ENCODE peak calls at places on chromosomes 4 and X, in eight cellular contexts. One of them, this sample, is unnamed.

GRCh38 chr4:137083571-137083970 is 448.7 kb downstream of the PCDH18 start:
- DNase-seq in Calu3: no peak
- DNase-seq in progenitor cell of endocrine pancreas: no peak
- DNase-seq in endothelial cell: no peak
- DNase-seq in pancreas: no peak
- DNase-seq in cardiac muscle cell: no peak
- DNase-seq in fibroblast of lung: no peak
- DNase-seq in mucosa of descending colon: no peak
- DNase-seq in this sample: no peak

GRCh38 chr4:80294206-80294605 is 27.7 kb downstream of the FGF5 start:
- DNase-seq in Calu3: no peak
- DNase-seq in mucosa of descending colon: no peak
- DNase-seq in progenitor cell of endocrine pancreas: no peak
- DNase-seq in cardiac muscle cell: no peak
- DNase-seq in fibroblast of lung: no peak
- DNase-seq in pancreas: no peak
- DNase-seq in endothelial cell: no peak
- DNase-seq in this sample: no peak

GRCh38 chr4:77819836-77820679 is 890 bp upstream of the CNOT6L start:
- DNase-seq in pancreas: peak
- DNase-seq in endothelial cell: peak
- DNase-seq in mucosa of descending colon: peak
- DNase-seq in cardiac muscle cell: peak
- DNase-seq in progenitor cell of endocrine pancreas: peak
- DNase-seq in fibroblast of lung: peak
- DNase-seq in Calu3: peak
- DNase-seq in this sample: peak

GRCh38 chr4:187668683-187669082 is 326.9 kb upstream of the ZFP42 start:
- DNase-seq in pancreas: no peak
- DNase-seq in progenitor cell of endocrine pancreas: no peak
- DNase-seq in Calu3: no peak
- DNase-seq in mucosa of descending colon: no peak
- DNase-seq in endothelial cell: no peak
- DNase-seq in fibroblast of lung: peak
- DNase-seq in cardiac muscle cell: no peak
- DNase-seq in this sample: no peak

GRCh38 chrX:136608295-136608933 is 39.5 kb upstream of the CD40LG start:
- DNase-seq in progenitor cell of endocrine pancreas: no peak
- DNase-seq in Calu3: peak
- DNase-seq in cardiac muscle cell: peak
- DNase-seq in endothelial cell: peak
- DNase-seq in fibroblast of lung: peak
- DNase-seq in pancreas: peak
- DNase-seq in mucosa of descending colon: peak
- DNase-seq in this sample: no peak

GRCh38 chr4:87103691-87104187 is 116.7 kb downstream of the KLHL8 start:
- DNase-seq in cardiac muscle cell: no peak
- DNase-seq in Calu3: peak
- DNase-seq in mucosa of descending colon: no peak
- DNase-seq in fibroblast of lung: peak
- DNase-seq in progenitor cell of endocrine pancreas: no peak
- DNase-seq in pancreas: no peak
- DNase-seq in endothelial cell: no peak
- DNase-seq in this sample: no peak

GRCh38 chrX:16177260-16177659 is 10.0 kb downstream of the MAGEB17 start:
- DNase-seq in pancreas: no peak
- DNase-seq in mucosa of descending colon: no peak
- DNase-seq in cardiac muscle cell: no peak
- DNase-seq in Calu3: no peak
- DNase-seq in fibroblast of lung: no peak
- DNase-seq in endothelial cell: no peak
- DNase-seq in progenitor cell of endocrine pancreas: no peak
- DNase-seq in this sample: no peak

GRCh38 chr4:141132689-141133145 is 552 bp downstream of the RNF150 start:
- DNase-seq in endothelial cell: peak
- DNase-seq in pancreas: peak
- DNase-seq in progenitor cell of endocrine pancreas: peak
- DNase-seq in cardiac muscle cell: peak
- DNase-seq in fibroblast of lung: peak
- DNase-seq in Calu3: peak
- DNase-seq in mucosa of descending colon: peak
- DNase-seq in this sample: peak

GRCh38 chrX:56853436-56853835 is 124.4 kb downstream of the NBDY start:
- DNase-seq in Calu3: no peak
- DNase-seq in cardiac muscle cell: no peak
- DNase-seq in mucosa of descending colon: no peak
- DNase-seq in endothelial cell: no peak
- DNase-seq in fibroblast of lung: no peak
- DNase-seq in progenitor cell of endocrine pancreas: no peak
- DNase-seq in pancreas: no peak
- DNase-seq in this sample: no peak

GRCh38 chr4:88442636-88443260 is 14.2 kb upstream of the HERC5 start:
- DNase-seq in endothelial cell: no peak
- DNase-seq in cardiac muscle cell: no peak
- DNase-seq in Calu3: no peak
- DNase-seq in pancreas: no peak
- DNase-seq in fibroblast of lung: peak
- DNase-seq in mucosa of descending colon: no peak
- DNase-seq in progenitor cell of endocrine pancreas: no peak
- DNase-seq in this sample: no peak

GRCh38 chrX:45747905-45748304 is 547.2 kb upstream of the DIPK2B start:
- DNase-seq in progenitor cell of endocrine pancreas: no peak
- DNase-seq in pancreas: no peak
- DNase-seq in fibroblast of lung: peak
- DNase-seq in Calu3: no peak
- DNase-seq in mucosa of descending colon: no peak
- DNase-seq in endothelial cell: no peak
- DNase-seq in cardiac muscle cell: no peak
- DNase-seq in this sample: no peak

GRCh38 chr4:101393256-101393655 is 45.9 kb upstream of the PPP3CA start:
- DNase-seq in Calu3: peak
- DNase-seq in cardiac muscle cell: no peak
- DNase-seq in endothelial cell: no peak
- DNase-seq in mucosa of descending colon: no peak
- DNase-seq in fibroblast of lung: peak
- DNase-seq in progenitor cell of endocrine pancreas: no peak
- DNase-seq in pancreas: no peak
- DNase-seq in this sample: no peak

GRCh38 chrX:145405012-145405411 is 157.7 kb downstream of the SPANXN1 start:
- DNase-seq in endothelial cell: peak
- DNase-seq in mucosa of descending colon: no peak
- DNase-seq in Calu3: peak
- DNase-seq in pancreas: no peak
- DNase-seq in cardiac muscle cell: peak
- DNase-seq in progenitor cell of endocrine pancreas: no peak
- DNase-seq in fibroblast of lung: peak
- DNase-seq in this sample: no peak

GRCh38 chr4:830776-831482 is 5.0 kb upstream of the CPLX1 start:
- DNase-seq in endothelial cell: no peak
- DNase-seq in Calu3: no peak
- DNase-seq in pancreas: no peak
- DNase-seq in mucosa of descending colon: no peak
- DNase-seq in fibroblast of lung: no peak
- DNase-seq in cardiac muscle cell: no peak
- DNase-seq in progenitor cell of endocrine pancreas: no peak
- DNase-seq in this sample: no peak

GRCh38 chr4:159002950-159003349 is 99.9 kb upstream of the RAPGEF2 start:
- DNase-seq in pancreas: no peak
- DNase-seq in cardiac muscle cell: no peak
- DNase-seq in mucosa of descending colon: no peak
- DNase-seq in progenitor cell of endocrine pancreas: no peak
- DNase-seq in Calu3: no peak
- DNase-seq in endothelial cell: no peak
- DNase-seq in fibroblast of lung: peak
- DNase-seq in this sample: no peak

DNA sequence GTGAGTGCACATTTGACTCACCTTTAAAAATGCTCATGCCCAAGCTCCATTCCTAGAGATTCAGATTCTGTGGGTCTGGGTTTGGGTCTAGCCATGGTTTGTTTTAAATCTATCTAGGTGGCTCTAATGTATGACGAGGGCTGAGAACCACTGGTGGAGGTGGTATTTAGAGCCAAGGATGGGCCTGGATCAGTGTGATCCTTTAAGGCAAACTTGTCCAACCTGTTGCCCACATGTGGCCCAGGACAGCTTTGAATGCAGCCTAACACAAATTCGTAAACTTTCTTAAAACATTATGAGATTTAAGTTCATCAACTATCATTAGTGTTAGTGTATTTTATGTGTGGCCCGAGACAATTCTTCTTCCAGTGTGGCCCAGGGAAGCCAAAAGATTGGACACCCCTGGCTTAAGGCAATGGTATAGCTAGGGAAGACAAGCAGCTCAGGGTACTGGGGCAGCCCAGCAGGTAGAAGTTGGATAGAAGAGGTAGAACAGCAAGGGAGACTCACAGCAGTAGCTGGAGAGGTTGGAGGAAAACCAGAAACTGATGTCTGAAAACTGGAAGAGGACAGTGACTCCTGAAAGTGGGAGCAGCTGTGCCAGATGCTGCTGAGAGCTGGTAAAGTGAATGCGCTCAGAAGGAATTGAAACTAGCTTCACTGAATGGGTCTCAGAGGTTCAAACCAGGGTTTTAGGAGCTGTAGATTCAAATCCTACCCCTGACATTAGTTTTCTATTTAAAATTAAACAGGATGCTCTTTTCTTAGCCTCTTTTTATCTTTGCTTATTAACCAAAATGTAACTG is 18.2 kb downstream of the ADD1 start:
- DNase-seq in mucosa of descending colon: no peak
- DNase-seq in fibroblast of lung: no peak
- DNase-seq in progenitor cell of endocrine pancreas: no peak
- DNase-seq in cardiac muscle cell: no peak
- DNase-seq in pancreas: no peak
- DNase-seq in Calu3: no peak
- DNase-seq in endothelial cell: no peak
- DNase-seq in this sample: no peak
- TF ChIP-seq CTCF in mucosa of descending colon: no peak
- TF ChIP-seq CTCF in fibroblast of lung: no peak
- TF ChIP-seq CTCF in progenitor cell of endocrine pancreas: no peak
- TF ChIP-seq CTCF in cardiac muscle cell: no peak
- TF ChIP-seq CTCF in pancreas: no peak
- TF ChIP-seq CTCF in Calu3: no peak
- TF ChIP-seq CTCF in endothelial cell: no peak
- TF ChIP-seq CTCF in this sample: no peak

GRCh38 chrX:51395807-51396728 is 63.4 kb downstream of the NUDT10 start:
- DNase-seq in cardiac muscle cell: peak
- DNase-seq in progenitor cell of endocrine pancreas: no peak
- DNase-seq in pancreas: peak
- DNase-seq in fibroblast of lung: peak
- DNase-seq in endothelial cell: peak
- DNase-seq in mucosa of descending colon: no peak
- DNase-seq in Calu3: no peak
- DNase-seq in this sample: no peak
- TF ChIP-seq CTCF in cardiac muscle cell: peak
- TF ChIP-seq CTCF in progenitor cell of endocrine pancreas: peak
- TF ChIP-seq CTCF in pancreas: no peak
- TF ChIP-seq CTCF in fibroblast of lung: no peak
- TF ChIP-seq CTCF in endothelial cell: no peak
- TF ChIP-seq CTCF in mucosa of descending colon: no peak
- TF ChIP-seq CTCF in Calu3: no peak
- TF ChIP-seq CTCF in this sample: peak

GRCh38 chr4:132530846-132531245 is 618.2 kb upstream of the PCDH10 start:
- DNase-seq in cardiac muscle cell: no peak
- DNase-seq in Calu3: no peak
- DNase-seq in mucosa of descending colon: no peak
- DNase-seq in endothelial cell: no peak
- DNase-seq in pancreas: no peak
- DNase-seq in progenitor cell of endocrine pancreas: no peak
- DNase-seq in fibroblast of lung: no peak
- DNase-seq in this sample: no peak

GRCh38 chr4:132527817-132528216 is 621.3 kb upstream of the PCDH10 start:
- DNase-seq in endothelial cell: no peak
- DNase-seq in progenitor cell of endocrine pancreas: no peak
- DNase-seq in cardiac muscle cell: no peak
- DNase-seq in pancreas: no peak
- DNase-seq in mucosa of descending colon: no peak
- DNase-seq in Calu3: no peak
- DNase-seq in fibroblast of lung: no peak
- DNase-seq in this sample: no peak

DNA sequence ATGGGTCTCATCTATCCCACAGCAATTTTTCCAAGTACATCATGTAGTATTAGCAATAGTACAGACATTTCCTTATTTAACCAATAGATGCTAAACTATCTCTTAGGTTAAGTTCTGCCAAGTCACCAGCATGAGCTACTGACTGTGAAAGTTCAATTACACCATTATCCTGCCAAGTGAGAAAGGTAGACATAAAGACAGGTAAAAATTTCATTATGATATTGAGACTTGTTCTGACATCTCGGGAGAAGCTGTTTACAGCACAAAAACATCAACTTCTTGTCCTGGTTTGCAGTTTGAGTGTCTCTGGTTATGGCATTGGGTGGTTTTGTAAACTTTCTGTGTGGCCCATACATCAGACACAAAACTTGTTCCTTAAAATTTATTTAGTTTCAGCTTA is 622.4 kb upstream of the PCDH10 start:
- DNase-seq in progenitor cell of endocrine pancreas: no peak
- DNase-seq in mucosa of descending colon: no peak
- DNase-seq in cardiac muscle cell: no peak
- DNase-seq in pancreas: no peak
- DNase-seq in endothelial cell: no peak
- DNase-seq in fibroblast of lung: no peak
- DNase-seq in Calu3: no peak
- DNase-seq in this sample: no peak
- TF ChIP-seq CTCF in progenitor cell of endocrine pancreas: no peak
- TF ChIP-seq CTCF in mucosa of descending colon: no peak
- TF ChIP-seq CTCF in cardiac muscle cell: no peak
- TF ChIP-seq CTCF in pancreas: no peak
- TF ChIP-seq CTCF in endothelial cell: no peak
- TF ChIP-seq CTCF in fibroblast of lung: no peak
- TF ChIP-seq CTCF in Calu3: no peak
- TF ChIP-seq CTCF in this sample: no peak

GRCh38 chr4:3137908-3138307 is 63.4 kb downstream of the HTT start:
- DNase-seq in endothelial cell: no peak
- DNase-seq in fibroblast of lung: no peak
- DNase-seq in Calu3: no peak
- DNase-seq in mucosa of descending colon: no peak
- DNase-seq in progenitor cell of endocrine pancreas: no peak
- DNase-seq in cardiac muscle cell: no peak
- DNase-seq in pancreas: no peak
- DNase-seq in this sample: no peak

GRCh38 chr4:3135155-3136011 is 60.9 kb downstream of the HTT start:
- DNase-seq in mucosa of descending colon: no peak
- DNase-seq in fibroblast of lung: no peak
- DNase-seq in endothelial cell: no peak
- DNase-seq in cardiac muscle cell: no peak
- DNase-seq in progenitor cell of endocrine pancreas: no peak
- DNase-seq in pancreas: no peak
- DNase-seq in Calu3: no peak
- DNase-seq in this sample: no peak

GRCh38 chr4:3130826-3131225 is 56.3 kb downstream of the HTT start:
- DNase-seq in mucosa of descending colon: no peak
- DNase-seq in Calu3: no peak
- DNase-seq in progenitor cell of endocrine pancreas: no peak
- DNase-seq in endothelial cell: no peak
- DNase-seq in fibroblast of lung: no peak
- DNase-seq in cardiac muscle cell: no peak
- DNase-seq in pancreas: no peak
- DNase-seq in this sample: no peak

GRCh38 chr4:3134201-3134600 is 59.7 kb downstream of the HTT start:
- DNase-seq in Calu3: no peak
- DNase-seq in cardiac muscle cell: no peak
- DNase-seq in fibroblast of lung: no peak
- DNase-seq in mucosa of descending colon: no peak
- DNase-seq in endothelial cell: no peak
- DNase-seq in pancreas: no peak
- DNase-seq in progenitor cell of endocrine pancreas: no peak
- DNase-seq in this sample: no peak

GRCh38 chr4:3136454-3136853 is 62.0 kb downstream of the HTT start:
- DNase-seq in fibroblast of lung: no peak
- DNase-seq in cardiac muscle cell: no peak
- DNase-seq in endothelial cell: no peak
- DNase-seq in progenitor cell of endocrine pancreas: no peak
- DNase-seq in pancreas: no peak
- DNase-seq in Calu3: no peak
- DNase-seq in mucosa of descending colon: no peak
- DNase-seq in this sample: no peak
- TF ChIP-seq CTCF in fibroblast of lung: no peak
- TF ChIP-seq CTCF in cardiac muscle cell: peak
- TF ChIP-seq CTCF in endothelial cell: peak
- TF ChIP-seq CTCF in progenitor cell of endocrine pancreas: peak
- TF ChIP-seq CTCF in pancreas: no peak
- TF ChIP-seq CTCF in Calu3: no peak
- TF ChIP-seq CTCF in mucosa of descending colon: no peak
- TF ChIP-seq CTCF in this sample: peak